ENCODE peak calls at places on chromosomes 11 and 22, in eight cellular contexts. L, U, O, N, P, S, I and B are unnamed samples.

GRCh38 chr22:36010913-36011312 is 17.7 kb downstream of the RBFOX2 start:
- DNase-seq in L (peak; percentile 66), P (no peak), I (peak; percentile 90), O (no peak), N (no peak), U (no peak), S (no peak), B (no peak)

GRCh38 chr11:11445441-11446185 is 92.6 kb upstream of the CSNK2A3 start:
- DNase-seq in N (no peak), O (no peak), I (no peak), P (no peak), L (no peak), S (no peak), U (no peak), B (no peak)

GRCh38 chr11:299081-299891 is at the start of gene IFITM5:
- DNase-seq in P (no peak), L (no peak), S (no peak), U (no peak), O (no peak), I (no peak), N (no peak), B (no peak)

GRCh38 chr11:65791719-65792213 is 4.9 kb downstream of the OVOL1 start:
- DNase-seq in S (peak; percentile 48), L (peak; percentile 33), O (no peak), P (no peak), U (no peak), N (no peak), I (no peak), B (no peak)

GRCh38 chr11:31237819-31238771 is 131.4 kb downstream of the DCDC1 start:
- DNase-seq in U (no peak), N (no peak), L (no peak), O (no peak), I (peak; percentile 9), P (peak; percentile 9), S (no peak), B (no peak)

GRCh38 chr11:71456831-71457230 is 3.8 kb downstream of the NADSYN1 start:
- DNase-seq in L (no peak), U (no peak), I (no peak), O (no peak), N (no peak), S (no peak), P (no peak), B (no peak)

GRCh38 chr11:119764108-119764874 is 35.3 kb upstream of the NECTIN1 start:
- DNase-seq in I (peak; percentile 69), N (peak; percentile 48), S (no peak), L (no peak), O (peak; percentile 67), U (no peak), P (no peak), B (no peak)

GRCh38 chr11:67507891-67508485 is at the start of gene CDK2AP2:
- DNase-seq in S (peak; percentile 92), O (peak; percentile 97), I (peak; percentile 99), L (peak; percentile 97), P (peak; percentile 97), U (peak; percentile 94), N (peak; percentile 96), B (peak; percentile 99)

GRCh38 chr11:28657378-28658030 is 549.3 kb downstream of the METTL15 start:
- DNase-seq in P (no peak), I (no peak), N (no peak), L (no peak), S (no peak), U (no peak), O (no peak), B (no peak)

GRCh38 chr22:35777335-35777975 is 59.8 kb downstream of the APOL5 start:
- DNase-seq in L (no peak), I (peak; percentile 73), S (no peak), N (no peak), P (no peak), U (no peak), O (no peak), B (no peak)

GRCh38 chr11:128790200-128790599 is 76.9 kb downstream of the KCNJ1 start:
- DNase-seq in U (no peak), O (peak; percentile 37), N (no peak), P (peak; percentile 45), S (no peak), L (no peak), I (no peak), B (no peak)

GRCh38 chr11:10327254-10327653 is 22.4 kb downstream of the ADM start:
- DNase-seq in L (no peak), P (no peak), I (peak; percentile 47), U (no peak), O (no peak), N (no peak), S (no peak), B (no peak)

GRCh38 chr11:8959546-8960166 is 4.6 kb downstream of the TMEM9B start:
- DNase-seq in L (peak; percentile 67), I (peak; percentile 86), N (peak; percentile 18), S (no peak), P (peak; percentile 78), U (no peak), O (no peak), B (peak; percentile 31)

GRCh38 chr11:112162761-112163669 is 879 bp downstream of the IL18 start:
- DNase-seq in U (no peak), L (no peak), O (no peak), P (no peak), N (no peak), I (peak; percentile 54), S (no peak), B (no peak)

GRCh38 chr11:20310137-20310536 is 53.4 kb upstream of the HTATIP2 start:
- DNase-seq in L (no peak), I (no peak), N (no peak), S (no peak), P (no peak), U (no peak), O (peak; percentile 45), B (no peak)

GRCh38 chr11:45683285-45684058 is 18.1 kb upstream of the CHST1 start:
- DNase-seq in U (no peak), O (no peak), I (no peak), P (no peak), S (no peak), L (no peak), N (no peak), B (no peak)

GRCh38 chr11:673866-674265 is 21.2 kb downstream of the DEAF1 start:
- DNase-seq in P (no peak), O (no peak), L (no peak), N (no peak), I (no peak), S (no peak), U (no peak), B (no peak)

GRCh38 chr11:122267602-122268001 is 151.6 kb upstream of the BLID start:
- DNase-seq in O (no peak), L (peak; percentile 21), N (no peak), S (no peak), U (no peak), I (peak; percentile 53), P (no peak), B (no peak)

GRCh38 chr11:23078289-23078971 is 218.2 kb upstream of the CCDC179 start:
- DNase-seq in N (no peak), S (no peak), I (peak; percentile 73), O (no peak), P (peak; percentile 29), L (no peak), U (no peak), B (no peak)

GRCh38 chr22:38449776-38450175 is 5.2 kb downstream of the KCNJ4 start:
- DNase-seq in O (peak; percentile 53), I (no peak), S (no peak), N (no peak), U (no peak), P (no peak), L (no peak), B (no peak)

GRCh38 chr11:59822989-59823566 is 12.5 kb upstream of the MRPL16 start:
- DNase-seq in O (no peak), S (peak; percentile 20), L (peak; percentile 53), N (peak; percentile 16), P (peak; percentile 82), I (peak; percentile 71), U (no peak), B (no peak)

GRCh38 chr11:12725863-12726666 is 51.8 kb downstream of the TEAD1 start:
- DNase-seq in I (no peak), L (no peak), S (no peak), U (no peak), P (no peak), O (no peak), N (no peak), B (no peak)

GRCh38 chr11:1507381-1508140 is 21.0 kb upstream of the MOB2 start:
- DNase-seq in O (no peak), U (no peak), I (no peak), L (no peak), P (no peak), S (no peak), N (no peak), B (no peak)

GRCh38 chr11:19079643-19080440 is 19.3 kb upstream of the MRGPRX2 start:
- DNase-seq in L (no peak), O (peak; percentile 1), I (peak; percentile 73), S (no peak), P (no peak), N (no peak), U (no peak), B (no peak)

GRCh38 chr11:85718991-85719807 is 33.2 kb upstream of the CCDC89 start:
- DNase-seq in N (no peak), S (no peak), O (peak; percentile 81), I (peak; percentile 91), U (no peak), L (no peak), P (no peak), B (peak; percentile 31)